ENCODE peak calls at places on chromosomes 3 and 15, in six cellular contexts. G, H, J, V, W and Y are unnamed samples.

GRCh38 chr3:153052096-153052460 is 109.9 kb upstream of the RAP2B start:
- ATAC-seq in J (peak; percentile 93), V (no peak), W (no peak), G (peak; percentile 92), H (peak; percentile 89), Y (peak; percentile 83)

GRCh38 chr3:121670676-121671075 is 10.0 kb upstream of the HCLS1 start:
- ATAC-seq in J (peak; percentile 68), H (no peak), V (no peak), G (no peak), W (no peak), Y (no peak)

GRCh38 chr3:138135833-138136194 is 3.6 kb upstream of the A4GNT start:
- ATAC-seq in J (no peak), G (no peak), W (no peak), H (no peak), V (no peak), Y (no peak)

GRCh38 chr3:129357616-129358015 is 70.8 kb downstream of the EFCAB12 start:
- ATAC-seq in G (no peak), W (no peak), V (peak; percentile 21), H (peak; percentile 13), J (no peak), Y (no peak)

GRCh38 chr3:189204467-189204866 is 32.7 kb downstream of the TPRG1 start:
- ATAC-seq in G (no peak), V (no peak), W (no peak), H (no peak), J (no peak), Y (no peak)

GRCh38 chr3:66276705-66277274 is 56.0 kb downstream of the SLC25A26 start:
- ATAC-seq in V (peak; percentile 41), J (peak; percentile 71), H (peak; percentile 54), W (peak; percentile 70), G (peak; percentile 48), Y (no peak)

GRCh38 chr3:111723293-111723963 is 128.3 kb upstream of the ZBED2 start:
- ATAC-seq in V (no peak), G (no peak), W (peak; percentile 48), H (peak; percentile 30), J (peak; percentile 55), Y (peak; percentile 58)

GRCh38 chr3:116886202-116886893 is 176.8 kb downstream of the TUSC7 start:
- ATAC-seq in J (no peak), G (no peak), V (no peak), W (peak; percentile 97), H (no peak), Y (no peak)

GRCh38 chr3:37922721-37923575 is 61.3 kb downstream of the CTDSPL start:
- ATAC-seq in H (peak; percentile 35), G (peak; percentile 61), J (peak; percentile 43), V (peak; percentile 56), W (no peak), Y (peak; percentile 65)

GRCh38 chr3:153615863-153616262 is 453.8 kb downstream of the RAP2B start:
- ATAC-seq in W (no peak), H (no peak), G (no peak), J (no peak), V (no peak), Y (no peak)

GRCh38 chr3:114651555-114651954 is 357.7 kb downstream of the TIGIT start:
- ATAC-seq in V (no peak), H (no peak), W (no peak), J (no peak), G (no peak), Y (no peak)

GRCh38 chr3:197801801-197802504 is 10.9 kb downstream of the LRCH3 start:
- ATAC-seq in H (peak; percentile 53), J (peak; percentile 41), G (peak; percentile 60), W (peak; percentile 68), V (peak; percentile 37), Y (peak; percentile 48)

GRCh38 chr3:21795152-21795837 is 44.3 kb upstream of the ZNF385D start:
- ATAC-seq in W (no peak), V (no peak), H (no peak), G (no peak), J (peak; percentile 86), Y (peak; percentile 50)

GRCh38 chr3:173711619-173712018 is 314.1 kb downstream of the NLGN1 start:
- ATAC-seq in H (no peak), V (no peak), W (no peak), G (no peak), J (peak; percentile 31), Y (no peak)

GRCh38 chr3:31165399-31165860 is 271.0 kb upstream of the GADL1 start:
- ATAC-seq in J (peak; percentile 72), H (no peak), V (peak; percentile 50), W (no peak), G (no peak), Y (no peak)

GRCh38 chr3:37543692-37544091 is 318.0 kb upstream of the CTDSPL start:
- ATAC-seq in H (no peak), W (no peak), G (peak; percentile 31), J (no peak), V (no peak), Y (no peak)

GRCh38 chr3:36763850-36764703 is at the start of gene DCLK3:
- ATAC-seq in G (peak; percentile 62), J (peak; percentile 78), H (peak; percentile 56), W (no peak), V (no peak), Y (no peak)

GRCh38 chr15:89686522-89686921 is 4.0 kb downstream of the PEX11A start:
- ATAC-seq in H (no peak), V (no peak), G (no peak), W (no peak), J (no peak), Y (no peak)

GRCh38 chr3:128466840-128467541 is at the start of gene DNAJB8:
- ATAC-seq in V (no peak), W (no peak), G (no peak), H (no peak), J (no peak), Y (no peak)

GRCh38 chr15:60704129-60704528 is 225.2 kb upstream of the ICE2 start:
- ATAC-seq in H (no peak), W (no peak), G (no peak), V (no peak), J (no peak), Y (no peak)

GRCh38 chr3:99881121-99881524 is 63.5 kb downstream of the CMSS1 start:
- ATAC-seq in G (no peak), W (peak; percentile 19), J (peak; percentile 89), H (no peak), V (no peak), Y (peak; percentile 67)

GRCh38 chr15:75178938-75179772 is 22.5 kb upstream of the C15orf39 start:
- ATAC-seq in W (no peak), V (no peak), J (no peak), H (no peak), G (peak; percentile 3), Y (no peak)

GRCh38 chr3:71060536-71060935 is 523.0 kb downstream of the FOXP1 start:
- ATAC-seq in G (no peak), J (no peak), H (no peak), W (no peak), V (no peak), Y (no peak)

GRCh38 chr15:31476411-31476810 is 149.8 kb downstream of the KLF13 start:
- ATAC-seq in W (no peak), G (no peak), V (no peak), J (no peak), H (no peak), Y (no peak)

GRCh38 chr3:31440878-31441277 is 91.8 kb upstream of the STT3B start:
- ATAC-seq in W (peak; percentile 61), H (no peak), V (no peak), J (no peak), G (no peak), Y (no peak)

DNA sequence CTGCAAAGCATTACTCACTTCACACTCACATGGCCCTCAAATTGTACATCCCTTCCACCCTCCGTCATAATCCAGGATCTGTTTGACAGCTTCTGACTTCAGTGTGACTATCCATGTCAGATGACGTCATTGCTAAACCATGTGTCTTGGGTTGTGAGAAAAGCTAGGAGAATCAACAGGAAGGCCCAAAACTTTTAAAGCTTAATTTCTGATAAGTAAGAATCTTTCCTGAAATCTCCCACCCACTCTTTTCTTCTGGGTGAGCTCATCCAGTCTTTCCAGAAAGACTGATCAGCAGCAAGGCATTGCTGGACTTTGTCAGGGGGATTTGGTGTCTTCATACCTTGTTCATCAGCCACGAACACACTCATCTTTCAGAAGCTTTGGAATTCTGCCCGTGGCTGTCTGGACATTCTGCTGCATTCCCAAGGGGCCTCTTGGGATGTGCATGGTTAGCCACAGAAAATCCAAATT is 11.5 kb upstream of the LMCD1 start:
- ATAC-seq in G (no peak), J (peak; percentile 78), V (no peak), W (no peak), H (peak; percentile 56), Y (peak; percentile 29)
- TF ChIP-seq EP300 in G (no peak), J (no peak), V (no peak), W (no peak), H (no peak), Y (no peak)

GRCh38 chr3:187256217-187256616 is 35.3 kb downstream of the MASP1 start:
- ATAC-seq in V (peak; percentile 26), J (no peak), W (no peak), G (peak; percentile 99), H (no peak), Y (no peak)

GRCh38 chr3:187251599-187251998 is 39.9 kb downstream of the MASP1 start:
- ATAC-seq in G (no peak), J (no peak), W (no peak), H (no peak), V (no peak), Y (no peak)

GRCh38 chr3:187257471-187257870 is 34.1 kb downstream of the MASP1 start:
- ATAC-seq in H (no peak), G (no peak), V (no peak), W (no peak), J (no peak), Y (no peak)

GRCh38 chr3:187252311-187252710 is 39.2 kb downstream of the MASP1 start:
- ATAC-seq in V (no peak), W (no peak), H (no peak), G (no peak), J (no peak), Y (no peak)

GRCh38 chr3:187255314-187255713 is 36.2 kb downstream of the MASP1 start:
- ATAC-seq in V (no peak), J (no peak), G (no peak), W (no peak), H (no peak), Y (no peak)
- H3K27ac ChIP-seq in V (no peak overlapping the region), J (no peak overlapping the region), G (no peak overlapping the region), W (no peak overlapping the region), H (no peak overlapping the region), Y (no peak overlapping the region)

GRCh38 chr3:160809453-160809852 is 53.4 kb downstream of the PPM1L start:
- ATAC-seq in W (no peak), J (no peak), G (no peak), H (no peak), V (no peak), Y (no peak)
- TF ChIP-seq CTCF in W (no peak), J (no peak), G (no peak), H (no peak), V (no peak), Y (no peak)

GRCh38 chr3:11605398-11605797 is 38.3 kb downstream of the VGLL4 start:
- ATAC-seq in W (no peak), J (no peak), V (no peak), G (no peak), H (no peak), Y (no peak)

GRCh38 chr3:11602886-11603285 is 40.8 kb downstream of the VGLL4 start:
- ATAC-seq in V (no peak), J (no peak), H (no peak), W (peak; percentile 48), G (no peak), Y (no peak)

GRCh38 chr3:11603628-11604027 is 40.1 kb downstream of the VGLL4 start:
- ATAC-seq in G (no peak), W (no peak), V (no peak), H (no peak), J (peak; percentile 74), Y (peak; percentile 62)

GRCh38 chr3:11602441-11602840 is 41.3 kb downstream of the VGLL4 start:
- ATAC-seq in G (no peak), J (no peak), V (no peak), H (no peak), W (no peak), Y (no peak)

GRCh38 chr3:11604139-11604895 is 39.4 kb downstream of the VGLL4 start:
- ATAC-seq in G (peak; percentile 82), V (no peak), W (no peak), J (no peak), H (no peak), Y (peak; percentile 24)
- TF ChIP-seq EP300 in G (no peak), V (no peak), W (no peak), J (no peak), H (no peak), Y (no peak)